ENCODE peak calls at places on chromosomes 5 and 9, in five cellular contexts. H is NCI-H146, G is BJ, I is lower lobe of right lung, S is globus pallidus. R is an unnamed sample.
A peak's percentile ranks its signal among the peaks of the same experiment; 100 is the strongest.

GRCh38 chr9:2623046-2623865 is 1.7 kb downstream of the VLDLR start:
- DNase-seq in S (peak; percentile 91), I (peak; percentile 80), H (peak; percentile 76), G (no peak), R (no peak)

GRCh38 chr9:127183814-127184582 is 61.6 kb upstream of the ANGPTL2 start:
- DNase-seq in G (peak; percentile 51), I (no peak), H (no peak), S (no peak), R (peak; percentile 90)

GRCh38 chr5:23763170-23763569 is 255.8 kb downstream of the PRDM9 start:
- DNase-seq in S (no peak), G (no peak), I (no peak), H (no peak), R (no peak)

GRCh38 chr5:142551242-142552067 is 134.4 kb downstream of the FGF1 start:
- DNase-seq in G (no peak), I (no peak), S (no peak), H (peak; percentile 71), R (no peak)

GRCh38 chr5:5474961-5475360 is 52.5 kb downstream of the ICE1 start:
- DNase-seq in S (no peak), I (no peak), G (no peak), H (no peak), R (no peak)

GRCh38 chr9:23826120-23826629 is at the start of gene ELAVL2:
- DNase-seq in I (peak; percentile 83), S (peak; percentile 88), H (peak; percentile 70), G (peak; percentile 77), R (peak; percentile 60)

GRCh38 chr9:32783168-32783891 is at the start of gene TMEM215:
- DNase-seq in G (no peak), I (peak; percentile 37), S (no peak), H (no peak), R (no peak)

GRCh38 chr5:15956622-15957021 is 223.0 kb downstream of the MARCHF11 start:
- DNase-seq in S (no peak), H (no peak), G (no peak), I (no peak), R (no peak)

GRCh38 chr9:124708633-124709032 is 62.5 kb downstream of the NR6A1 start:
- DNase-seq in G (peak; percentile 70), I (no peak), H (no peak), S (no peak), R (no peak)

GRCh38 chr9:137320555-137321384 is 18.7 kb upstream of the NRARP start:
- DNase-seq in I (no peak), G (no peak), S (no peak), H (peak; percentile 63), R (no peak)

GRCh38 chr5:92850886-92851285 is 730.1 kb downstream of the NR2F1-AS1 start:
- DNase-seq in H (peak; percentile 54), S (no peak), I (no peak), G (no peak), R (no peak)

GRCh38 chr9:107489687-107490605 is at the start of gene KLF4:
- DNase-seq in S (peak; percentile 86), H (peak; percentile 92), G (peak; percentile 47), I (peak; percentile 94), R (peak; percentile 48)

GRCh38 chr5:82364497-82364896 is 86.3 kb upstream of the RPS23 start:
- DNase-seq in I (no peak), H (no peak), S (peak; percentile 49), G (no peak), R (no peak)

GRCh38 chr9:76374702-76375543 is 19.3 kb downstream of the RFK start:
- DNase-seq in S (no peak), G (peak; percentile 63), I (peak; percentile 67), H (peak; percentile 37), R (peak; percentile 81)

GRCh38 chr9:72351538-72352453 is 13.2 kb downstream of the ZFAND5 start:
- DNase-seq in H (no peak), G (no peak), I (no peak), S (no peak), R (no peak)

GRCh38 chr5:179266291-179267070 is 78.8 kb downstream of the ADAMTS2 start:
- DNase-seq in G (no peak), I (peak; percentile 36), H (no peak), S (no peak), R (no peak)

GRCh38 chr5:167730121-167730520 is 561.3 kb upstream of the WWC1 start:
- DNase-seq in S (no peak), H (no peak), I (no peak), G (peak; percentile 87), R (peak; percentile 98)

R was measured in GM04503.